ENCODE peak calls at places on chromosomes 12 and 14, in eight cellular contexts. One of them, this sample, is unnamed.
A peak's percentile ranks its signal among the peaks of the same experiment; 100 is the strongest.

GRCh38 chr12:105214141-105214540 is 21.8 kb downstream of the APPL2 start:
- DNase-seq in fibroblast of mammary gland: no peak
- DNase-seq in fibroblast of the aortic adventitia: no peak
- DNase-seq in suprapubic skin: no peak
- DNase-seq in stomach: no peak
- DNase-seq in pancreas: no peak
- DNase-seq in astrocyte: peak; percentile 32
- DNase-seq in MM.1S: no peak
- DNase-seq in this sample: no peak

GRCh38 chr12:3273409-3273853 is 196.3 kb downstream of the TSPAN9 start:
- DNase-seq in fibroblast of mammary gland: no peak
- DNase-seq in fibroblast of the aortic adventitia: no peak
- DNase-seq in suprapubic skin: no peak
- DNase-seq in stomach: no peak
- DNase-seq in pancreas: no peak
- DNase-seq in astrocyte: peak; percentile 56
- DNase-seq in MM.1S: no peak
- DNase-seq in this sample: peak; percentile 18

GRCh38 chr12:75953312-75953906 is 78.2 kb downstream of the PHLDA1 start:
- DNase-seq in fibroblast of mammary gland: peak; percentile 79
- DNase-seq in fibroblast of the aortic adventitia: peak; percentile 45
- DNase-seq in suprapubic skin: no peak
- DNase-seq in stomach: no peak
- DNase-seq in pancreas: no peak
- DNase-seq in astrocyte: peak; percentile 56
- DNase-seq in MM.1S: no peak
- DNase-seq in this sample: peak; percentile 43

GRCh38 chr14:71665157-71665556 is 267.1 kb upstream of the RGS6 start:
- DNase-seq in fibroblast of mammary gland: peak; percentile 92
- DNase-seq in fibroblast of the aortic adventitia: peak; percentile 88
- DNase-seq in suprapubic skin: no peak
- DNase-seq in stomach: no peak
- DNase-seq in pancreas: no peak
- DNase-seq in astrocyte: peak; percentile 89
- DNase-seq in MM.1S: no peak
- DNase-seq in this sample: peak; percentile 82

GRCh38 chr12:71476513-71476912 is 36.9 kb downstream of the LGR5 start:
- DNase-seq in fibroblast of mammary gland: peak; percentile 84
- DNase-seq in fibroblast of the aortic adventitia: peak; percentile 88
- DNase-seq in suprapubic skin: no peak
- DNase-seq in stomach: no peak
- DNase-seq in pancreas: no peak
- DNase-seq in astrocyte: peak; percentile 96
- DNase-seq in MM.1S: no peak
- DNase-seq in this sample: peak; percentile 77

GRCh38 chr12:107079172-107080011 is 14.0 kb downstream of the CRY1 start:
- DNase-seq in fibroblast of mammary gland: peak; percentile 64
- DNase-seq in fibroblast of the aortic adventitia: peak; percentile 57
- DNase-seq in suprapubic skin: no peak
- DNase-seq in stomach: no peak
- DNase-seq in pancreas: no peak
- DNase-seq in astrocyte: peak; percentile 45
- DNase-seq in MM.1S: peak; percentile 35
- DNase-seq in this sample: peak; percentile 56

GRCh38 chr14:88463318-88463717 is 77.9 kb downstream of the SPATA7 start:
- DNase-seq in fibroblast of mammary gland: peak; percentile 32
- DNase-seq in fibroblast of the aortic adventitia: no peak
- DNase-seq in suprapubic skin: no peak
- DNase-seq in stomach: no peak
- DNase-seq in pancreas: no peak
- DNase-seq in astrocyte: no peak
- DNase-seq in MM.1S: no peak
- DNase-seq in this sample: no peak

GRCh38 chr14:45177081-45177480 is 41.4 kb downstream of the FANCM start:
- DNase-seq in fibroblast of mammary gland: peak; percentile 93
- DNase-seq in fibroblast of the aortic adventitia: peak; percentile 73
- DNase-seq in suprapubic skin: no peak
- DNase-seq in stomach: no peak
- DNase-seq in pancreas: no peak
- DNase-seq in astrocyte: peak; percentile 65
- DNase-seq in MM.1S: no peak
- DNase-seq in this sample: peak; percentile 48

GRCh38 chr12:89140580-89141236 is 211.6 kb downstream of the DUSP6 start:
- DNase-seq in fibroblast of mammary gland: peak; percentile 77
- DNase-seq in fibroblast of the aortic adventitia: peak; percentile 74
- DNase-seq in suprapubic skin: no peak
- DNase-seq in stomach: no peak
- DNase-seq in pancreas: no peak
- DNase-seq in astrocyte: peak; percentile 52
- DNase-seq in MM.1S: no peak
- DNase-seq in this sample: no peak

GRCh38 chr12:92047058-92047826 is 98.4 kb downstream of the BTG1 start:
- DNase-seq in fibroblast of mammary gland: no peak
- DNase-seq in fibroblast of the aortic adventitia: peak; percentile 18
- DNase-seq in suprapubic skin: no peak
- DNase-seq in stomach: no peak
- DNase-seq in pancreas: no peak
- DNase-seq in astrocyte: no peak
- DNase-seq in MM.1S: no peak
- DNase-seq in this sample: no peak

GRCh38 chr14:22986508-22987054 is 4.2 kb upstream of the AJUBA start:
- DNase-seq in fibroblast of mammary gland: peak; percentile 88
- DNase-seq in fibroblast of the aortic adventitia: peak; percentile 92
- DNase-seq in suprapubic skin: peak; percentile 95
- DNase-seq in stomach: peak; percentile 93
- DNase-seq in pancreas: peak; percentile 90
- DNase-seq in astrocyte: peak; percentile 57
- DNase-seq in MM.1S: peak; percentile 70
- DNase-seq in this sample: peak; percentile 95

GRCh38 chr14:21921453-21921852 is 247.8 kb upstream of the OR4E1 start:
- DNase-seq in fibroblast of mammary gland: no peak
- DNase-seq in fibroblast of the aortic adventitia: no peak
- DNase-seq in suprapubic skin: no peak
- DNase-seq in stomach: no peak
- DNase-seq in pancreas: no peak
- DNase-seq in astrocyte: no peak
- DNase-seq in MM.1S: no peak
- DNase-seq in this sample: no peak

GRCh38 chr14:21923820-21924219 is 250.2 kb upstream of the OR4E1 start:
- DNase-seq in fibroblast of mammary gland: no peak
- DNase-seq in fibroblast of the aortic adventitia: no peak
- DNase-seq in suprapubic skin: no peak
- DNase-seq in stomach: no peak
- DNase-seq in pancreas: no peak
- DNase-seq in astrocyte: no peak
- DNase-seq in MM.1S: peak; percentile 51
- DNase-seq in this sample: no peak

GRCh38 chr14:21913759-21914158 is 240.1 kb upstream of the OR4E1 start:
- DNase-seq in fibroblast of mammary gland: peak; percentile 71
- DNase-seq in fibroblast of the aortic adventitia: peak; percentile 63
- DNase-seq in suprapubic skin: no peak
- DNase-seq in stomach: peak; percentile 69
- DNase-seq in pancreas: no peak
- DNase-seq in astrocyte: peak; percentile 1
- DNase-seq in MM.1S: peak; percentile 82
- DNase-seq in this sample: peak; percentile 16

GRCh38 chr14:21915814-21916213 is 242.2 kb upstream of the OR4E1 start:
- DNase-seq in fibroblast of mammary gland: no peak
- DNase-seq in fibroblast of the aortic adventitia: no peak
- DNase-seq in suprapubic skin: no peak
- DNase-seq in stomach: peak; percentile 77
- DNase-seq in pancreas: no peak
- DNase-seq in astrocyte: no peak
- DNase-seq in MM.1S: no peak
- DNase-seq in this sample: no peak

DNA sequence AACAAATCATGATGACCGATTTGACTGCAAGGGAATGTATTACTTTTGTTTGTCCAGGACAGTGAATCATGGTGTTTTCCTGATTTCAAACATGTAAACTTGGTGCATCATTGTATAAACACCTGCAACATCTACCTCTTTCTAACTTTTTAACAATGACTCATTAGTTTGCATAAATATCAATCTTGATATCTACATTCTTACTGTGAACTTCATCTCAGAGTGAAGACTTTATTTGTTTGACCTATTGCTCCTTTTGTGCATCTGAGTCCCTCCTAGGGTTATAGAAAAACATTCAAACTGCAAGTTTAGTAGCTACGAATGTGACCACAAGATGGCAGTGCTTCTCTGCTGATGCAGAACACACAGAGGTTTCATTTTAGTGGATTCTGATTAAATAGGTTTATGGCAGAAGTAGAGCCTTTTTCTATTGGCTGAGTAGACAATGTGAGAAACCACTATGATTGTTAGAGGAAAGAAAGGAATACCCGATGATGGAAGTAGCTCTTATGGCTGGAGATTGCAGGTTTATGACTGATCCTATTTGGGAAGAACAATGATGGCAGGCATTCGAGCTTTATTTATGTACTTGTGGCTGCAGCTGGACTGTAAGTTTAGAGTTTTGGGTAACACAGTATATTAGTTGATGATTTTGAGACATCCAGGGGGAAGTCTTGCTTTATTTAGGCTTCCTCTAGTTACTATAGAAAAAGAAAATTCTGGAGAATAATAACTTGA is 244.2 kb upstream of the OR4E1 start:
- DNase-seq in fibroblast of mammary gland: peak; percentile 52
- DNase-seq in fibroblast of the aortic adventitia: peak; percentile 57
- DNase-seq in suprapubic skin: no peak
- DNase-seq in stomach: peak; percentile 53
- DNase-seq in pancreas: no peak
- DNase-seq in astrocyte: peak; percentile 8
- DNase-seq in MM.1S: peak; percentile 62
- DNase-seq in this sample: peak; percentile 64
- H3K4me3 ChIP-seq in fibroblast of mammary gland: no peak overlapping the region
- H3K4me3 ChIP-seq in fibroblast of the aortic adventitia: no peak overlapping the region
- H3K4me3 ChIP-seq in suprapubic skin: no peak overlapping the region
- H3K4me3 ChIP-seq in stomach: no peak overlapping the region
- H3K4me3 ChIP-seq in pancreas: no peak overlapping the region
- H3K4me3 ChIP-seq in astrocyte: no peak overlapping the region
- H3K4me3 ChIP-seq in MM.1S: peak overlapping the region; percentile 33
- H3K4me3 ChIP-seq in this sample: peak overlapping the region; percentile 9

DNA sequence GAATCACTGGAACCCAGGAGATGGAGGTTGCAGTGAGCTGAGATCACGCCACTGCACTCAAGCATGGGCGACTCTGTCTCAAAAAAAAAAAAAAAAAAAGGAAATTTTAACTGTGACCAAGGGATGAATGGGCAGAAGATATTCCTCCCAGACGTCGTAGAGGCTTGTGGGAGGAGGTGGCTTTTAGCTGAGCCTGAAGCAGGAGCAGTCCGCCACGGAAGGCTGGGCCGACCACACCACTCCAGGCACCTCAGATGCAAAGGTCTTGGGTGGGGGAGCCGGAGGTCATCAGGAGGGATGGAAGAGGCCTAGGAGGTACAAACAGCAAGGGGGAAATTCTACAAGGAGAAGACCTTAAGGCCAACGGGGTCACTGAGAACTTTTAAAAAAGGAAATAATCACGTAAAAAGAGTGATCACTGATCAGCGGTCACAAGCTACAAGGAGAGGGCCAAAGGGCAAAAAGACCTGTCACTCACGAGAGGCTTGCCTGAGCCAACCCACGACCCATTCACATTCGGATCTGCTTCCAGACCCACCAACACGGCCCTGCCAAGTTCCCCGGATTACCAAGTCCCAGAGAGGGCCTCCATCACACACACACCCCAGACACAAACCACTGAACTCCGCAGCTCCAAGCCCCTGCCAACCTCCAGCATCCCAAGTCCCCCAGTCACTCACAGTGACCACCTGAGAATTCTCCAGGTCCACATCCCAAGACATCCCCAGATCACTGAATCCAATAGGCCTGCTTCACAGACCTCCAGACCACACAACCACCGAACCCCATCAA is 3.5 kb downstream of the ZNF605 start:
- DNase-seq in fibroblast of mammary gland: no peak
- DNase-seq in fibroblast of the aortic adventitia: no peak
- DNase-seq in suprapubic skin: no peak
- DNase-seq in stomach: no peak
- DNase-seq in pancreas: no peak
- DNase-seq in astrocyte: no peak
- DNase-seq in MM.1S: no peak
- DNase-seq in this sample: no peak
- H3K4me3 ChIP-seq in fibroblast of mammary gland: no peak overlapping the region
- H3K4me3 ChIP-seq in fibroblast of the aortic adventitia: no peak overlapping the region
- H3K4me3 ChIP-seq in suprapubic skin: no peak overlapping the region
- H3K4me3 ChIP-seq in stomach: no peak overlapping the region
- H3K4me3 ChIP-seq in pancreas: no peak overlapping the region
- H3K4me3 ChIP-seq in astrocyte: no peak overlapping the region
- H3K4me3 ChIP-seq in MM.1S: no peak overlapping the region
- H3K4me3 ChIP-seq in this sample: peak overlapping the region; percentile 42

DNA sequence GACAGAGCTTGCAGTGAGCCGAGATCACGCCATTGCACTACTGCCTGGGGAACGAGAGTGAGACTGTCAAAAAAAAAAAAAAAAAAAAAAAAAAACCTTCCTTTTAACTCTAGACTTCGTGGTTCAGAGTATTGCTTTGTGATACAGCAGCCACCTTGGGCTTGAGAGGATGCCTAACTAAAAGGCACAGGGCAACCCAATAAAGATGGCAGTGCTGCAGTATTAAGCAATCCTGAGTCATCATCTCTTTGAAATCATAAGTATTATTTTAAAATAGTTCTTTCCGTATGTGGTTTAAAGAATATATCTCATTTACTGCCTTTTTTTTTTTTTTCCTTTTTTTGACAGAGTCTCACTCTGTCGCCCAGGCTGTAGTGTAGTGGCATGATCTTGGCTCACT is 116.1 kb downstream of the PLEKHA5 start:
- DNase-seq in fibroblast of mammary gland: peak; percentile 36
- DNase-seq in fibroblast of the aortic adventitia: no peak
- DNase-seq in suprapubic skin: no peak
- DNase-seq in stomach: no peak
- DNase-seq in pancreas: no peak
- DNase-seq in astrocyte: no peak
- DNase-seq in MM.1S: no peak
- DNase-seq in this sample: no peak
- H3K4me3 ChIP-seq in fibroblast of mammary gland: no peak overlapping the region
- H3K4me3 ChIP-seq in fibroblast of the aortic adventitia: no peak overlapping the region
- H3K4me3 ChIP-seq in suprapubic skin: no peak overlapping the region
- H3K4me3 ChIP-seq in stomach: no peak overlapping the region
- H3K4me3 ChIP-seq in pancreas: no peak overlapping the region
- H3K4me3 ChIP-seq in astrocyte: no peak overlapping the region
- H3K4me3 ChIP-seq in MM.1S: no peak overlapping the region
- H3K4me3 ChIP-seq in this sample: no peak overlapping the region

DNA sequence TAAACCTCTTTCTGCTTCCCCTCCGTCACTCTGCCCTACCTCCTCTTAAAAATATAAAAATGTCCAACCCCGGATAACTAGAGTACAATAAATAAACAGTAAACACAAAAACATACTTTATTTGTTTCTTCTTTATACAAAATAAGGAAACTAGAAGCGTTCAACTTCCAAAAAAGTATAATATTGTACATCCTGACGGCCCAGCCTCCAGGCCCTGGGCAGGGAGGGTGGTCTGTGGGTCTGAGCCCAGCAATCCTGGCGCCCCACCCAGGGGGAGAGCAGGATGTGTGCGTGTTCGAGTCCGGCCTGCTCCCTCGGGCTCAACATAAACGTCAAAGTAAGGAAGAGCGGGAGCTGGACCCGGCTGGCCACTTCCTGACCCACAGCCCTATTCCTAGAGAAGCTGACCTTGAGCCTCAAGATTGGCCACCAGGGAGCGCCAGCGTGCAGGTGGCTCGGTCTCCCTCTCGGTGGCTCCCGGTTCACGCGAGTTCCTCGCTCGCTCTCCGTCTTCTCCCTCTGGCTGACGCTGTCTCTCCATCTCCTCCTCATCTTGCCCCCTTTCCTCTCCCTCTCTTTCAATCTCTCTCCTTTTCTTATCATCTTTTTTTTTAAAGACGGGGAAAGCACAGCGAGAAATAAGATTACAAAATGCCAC is 9.4 kb downstream of the LHX5 start:
- DNase-seq in fibroblast of mammary gland: peak; percentile 74
- DNase-seq in fibroblast of the aortic adventitia: peak; percentile 76
- DNase-seq in suprapubic skin: no peak
- DNase-seq in stomach: peak; percentile 82
- DNase-seq in pancreas: peak; percentile 93
- DNase-seq in astrocyte: peak; percentile 37
- DNase-seq in MM.1S: peak; percentile 31
- DNase-seq in this sample: peak; percentile 89
- H3K4me3 ChIP-seq in fibroblast of mammary gland: peak overlapping the region; percentile 10
- H3K4me3 ChIP-seq in fibroblast of the aortic adventitia: peak overlapping the region; percentile 35
- H3K4me3 ChIP-seq in suprapubic skin: peak overlapping the region; percentile 39
- H3K4me3 ChIP-seq in stomach: peak overlapping the region; percentile 28
- H3K4me3 ChIP-seq in pancreas: no peak overlapping the region
- H3K4me3 ChIP-seq in astrocyte: no peak overlapping the region
- H3K4me3 ChIP-seq in MM.1S: no peak overlapping the region
- H3K4me3 ChIP-seq in this sample: peak overlapping the region; percentile 53